ENCODE peak calls at places on chromosomes 16 and 17, in ten cellular contexts. W is NCI-H2081; R is CD8-positive, alpha-beta T cell; A is activated naive CD4-positive, alpha-beta T cell; F is heart left ventricle; B is NCI-H460; Y is NCI-H1105 treated with DMSO at 0.1 percent for 48 hours; M is activated T-helper 1 cell treated with anti-CD3 and anti-CD28 coated beads, Interleukin-12 subunit alpha, Interleukin-12 subunit beta, Interleukin-2, Interleukin-4 antibody, amounts not matched to agents 30 ng/mL and 10 ng/mL and 1 ng/mL, durations not matched to agents 14 hours and 24 hours and 36 hours; Z is psoas muscle; H is activated CD8-positive, alpha-beta memory T cell treated with anti-CD3 and anti-CD28 coated beads, Interleukin-2, amount 10 ng/mL, durations not matched to agents 7 days and 5 days. I is an unnamed sample.

GRCh38 chr16:73204359-73205152 is 156.6 kb upstream of the ZFHX3 start:
- DNase-seq in W (no peak), R (no peak), A (no peak), F (no peak), B (no peak), Y (no peak), M (no peak), Z (no peak), H (no peak), I (peak)

GRCh38 chr16:85865-86264 is 7.8 kb downstream of the MPG start:
- DNase-seq in W (no peak), R (no peak), A (no peak), F (no peak), B (no peak), Y (no peak), M (no peak), Z (no peak), H (no peak), I (no peak)

GRCh38 chr17:40813804-40814203 is 8.6 kb downstream of the KRT10 start:
- DNase-seq in W (no peak), R (no peak), A (no peak), F (no peak), B (no peak), Y (no peak), M (no peak), Z (no peak), H (no peak), I (no peak)

GRCh38 chr17:65554568-65555223 is 6.8 kb downstream of the AXIN2 start:
- DNase-seq in W (no peak), R (no peak), A (no peak), F (peak), B (no peak), Y (peak), M (no peak), Z (peak), H (no peak), I (peak)

GRCh38 chr16:48300391-48300856 is 53.1 kb upstream of the ABCC11 start:
- DNase-seq in W (no peak), R (no peak), A (no peak), F (no peak), B (peak), Y (no peak), M (no peak), Z (no peak), H (no peak), I (no peak)

GRCh38 chr16:23435500-23435899 is 17.5 kb downstream of the COG7 start:
- DNase-seq in W (peak), R (peak), A (peak), F (peak), B (peak), Y (no peak), M (peak), Z (peak), H (peak), I (peak)

GRCh38 chr17:965311-965989 is 14.1 kb downstream of the NXN start:
- DNase-seq in W (no peak), R (no peak), A (no peak), F (no peak), B (no peak), Y (no peak), M (no peak), Z (no peak), H (no peak), I (no peak)

GRCh38 chr17:17590141-17590735 is 1.3 kb downstream of the PEMT start:
- DNase-seq in W (no peak), R (no peak), A (no peak), F (no peak), B (no peak), Y (no peak), M (no peak), Z (no peak), H (no peak), I (peak)

GRCh38 chr17:17484451-17484899 is 7.7 kb downstream of the MED9 start:
- DNase-seq in W (no peak), R (no peak), A (no peak), F (no peak), B (no peak), Y (no peak), M (no peak), Z (no peak), H (peak), I (no peak)

GRCh38 chr17:73453090-73453489 is 141.3 kb upstream of the CDC42EP4 start:
- DNase-seq in W (no peak), R (no peak), A (no peak), F (no peak), B (no peak), Y (no peak), M (no peak), Z (no peak), H (no peak), I (no peak)

GRCh38 chr16:21524068-21524751 is 75.2 kb upstream of the METTL9 start:
- DNase-seq in W (no peak), R (no peak), A (no peak), F (peak), B (no peak), Y (no peak), M (no peak), Z (peak), H (peak), I (no peak)

GRCh38 chr17:58373003-58373402 is 21.0 kb upstream of the SUPT4H1 start:
- DNase-seq in W (no peak), R (no peak), A (no peak), F (no peak), B (no peak), Y (no peak), M (no peak), Z (no peak), H (no peak), I (no peak)

GRCh38 chr17:54239291-54239690 is 416.6 kb downstream of the KIF2B start:
- DNase-seq in W (no peak), R (no peak), A (no peak), F (no peak), B (no peak), Y (no peak), M (no peak), Z (no peak), H (no peak), I (no peak)

GRCh38 chr16:17515421-17516210 is 44.9 kb upstream of the XYLT1 start:
- DNase-seq in W (no peak), R (no peak), A (no peak), F (no peak), B (no peak), Y (no peak), M (no peak), Z (no peak), H (no peak), I (no peak)

GRCh38 chr17:79859676-79860615 is 20.7 kb upstream of the CBX4 start:
- DNase-seq in W (no peak), R (no peak), A (no peak), F (no peak), B (no peak), Y (no peak), M (no peak), Z (no peak), H (no peak), I (no peak)

GRCh38 chr17:42311240-42312034 is 23.1 kb downstream of the STAT5A start:
- DNase-seq in W (peak), R (no peak), A (no peak), F (peak), B (no peak), Y (no peak), M (no peak), Z (peak), H (no peak), I (peak)